ENCODE peak calls at places on chromosomes 1 and 21, in six cellular contexts. L is astrocyte of the spinal cord, A is lung microvascular endothelial cell, R is GM12865, I is amniotic stem cell, F is ELF-1. O is an unnamed sample.

GRCh38 chr1:157948547-157949152 is 44.8 kb upstream of the KIRREL1 start:
- DNase-seq in L (peak), A (peak), R (peak), I (no peak), F (peak), O (peak)

GRCh38 chr1:201937624-201938212 is 8.6 kb downstream of the LMOD1 start:
- DNase-seq in L (peak), A (peak), R (no peak), I (no peak), F (no peak), O (no peak)

GRCh38 chr1:2802421-2802961 is 998 bp upstream of the TTC34 start:
- DNase-seq in L (no peak), A (no peak), R (no peak), I (no peak), F (no peak), O (no peak)

GRCh38 chr1:41350055-41350378 is 11.2 kb upstream of the FOXO6 start:
- DNase-seq in L (no peak), A (no peak), R (no peak), I (no peak), F (no peak), O (no peak)

GRCh38 chr1:64933296-64934070 is 32.9 kb downstream of the JAK1 start:
- DNase-seq in L (peak), A (peak), R (no peak), I (peak), F (no peak), O (no peak)

GRCh38 chr1:36517415-36517814 is 34.7 kb upstream of the CSF3R start:
- DNase-seq in L (no peak), A (no peak), R (no peak), I (no peak), F (no peak), O (no peak)

GRCh38 chr1:35558374-35559316 is 1.0 kb downstream of the NCDN start:
- DNase-seq in L (no peak), A (no peak), R (no peak), I (no peak), F (peak), O (no peak)

GRCh38 chr1:240803151-240803550 is 191.2 kb upstream of the GREM2 start:
- DNase-seq in L (peak), A (peak), R (no peak), I (peak), F (no peak), O (no peak)

GRCh38 chr1:241473026-241473425 is 46.5 kb downstream of the FH start:
- DNase-seq in L (no peak), A (peak), R (no peak), I (no peak), F (no peak), O (no peak)

GRCh38 chr1:221961532-221962292 is 219.8 kb upstream of the DUSP10 start:
- DNase-seq in L (peak), A (peak), R (peak), I (no peak), F (no peak), O (no peak)

GRCh38 chr1:59384443-59384842 is 87.5 kb downstream of the FGGY start:
- DNase-seq in L (no peak), A (no peak), R (no peak), I (no peak), F (no peak), O (no peak)

GRCh38 chr21:45524756-45525152 is 17.5 kb downstream of the SLC19A1 start:
- DNase-seq in L (no peak), A (no peak), R (no peak), I (no peak), F (no peak), O (no peak)

GRCh38 chr1:201708085-201708512 is 120.9 kb upstream of the IPO9 start:
- DNase-seq in L (peak), A (no peak), R (no peak), I (no peak), F (no peak), O (no peak)

GRCh38 chr1:198936371-198937083 is 297.7 kb downstream of the PTPRC start:
- DNase-seq in L (peak), A (peak), R (no peak), I (no peak), F (no peak), O (peak)

GRCh38 chr1:22177354-22178003 is 34.6 kb upstream of the WNT4 start:
- DNase-seq in L (no peak), A (no peak), R (peak), I (no peak), F (no peak), O (no peak)

GRCh38 chr21:42311816-42312625 is 3.2 kb downstream of the TFF3 start:
- DNase-seq in L (no peak), A (no peak), R (no peak), I (no peak), F (no peak), O (no peak)

O was measured in NCI-H1105.